ENCODE peak calls at places on chromosomes 1 and 21, in five cellular contexts. X is ELR, V is hippocampal formation, D is heart left ventricle, Z is foreskin fibroblast. E is an unnamed sample.

GRCh38 chr1:29785137-29785527 is 548.8 kb downstream of the PTPRU start:
- DNase-seq in Z (no peak), D (no peak), V (no peak), X (no peak), E (no peak)

GRCh38 chr21:41888749-41889376 is 9.7 kb upstream of the PRDM15 start:
- DNase-seq in Z (no peak), X (no peak), D (no peak), V (no peak), E (no peak)

GRCh38 chr1:145879775-145880174 is 5.9 kb downstream of the ANKRD35 start:
- DNase-seq in V (no peak), D (no peak), X (no peak), Z (no peak), E (no peak)

GRCh38 chr1:192977089-192977706 is 82.0 kb downstream of the UCHL5 start:
- DNase-seq in D (no peak), Z (no peak), X (no peak), V (no peak), E (no peak)

GRCh38 chr21:15964181-15964855 is 234.5 kb downstream of the USP25 start:
- DNase-seq in X (no peak), Z (no peak), D (no peak), V (no peak), E (no peak)

GRCh38 chr1:156153362-156153761 is at the start of gene SEMA4A:
- DNase-seq in Z (no peak), V (no peak), X (no peak), D (no peak), E (no peak)

GRCh38 chr1:232962761-232963357 is 12.4 kb downstream of the NTPCR start:
- DNase-seq in Z (no peak), D (no peak), V (no peak), X (no peak), E (no peak)

GRCh38 chr1:190000365-190000872 is 477.2 kb downstream of the BRINP3 start:
- DNase-seq in Z (no peak), X (peak; percentile 85), D (no peak), V (no peak), E (no peak)

GRCh38 chr1:200182701-200183100 is 155.2 kb downstream of the NR5A2 start:
- DNase-seq in V (no peak), X (peak; percentile 21), Z (no peak), D (no peak), E (no peak)